ENCODE peak calls at places on chromosomes 12 and 14, in four cellular contexts. B is neural progenitor cell, W is HepG2, E is hepatocyte. D is an unnamed sample.

GRCh38 chr14:77653473-77653872 is 37.0 kb upstream of the SPTLC2 start:
- DNase-seq in E (no peak), W (no peak), B (peak), D (peak)

GRCh38 chr12:41943671-41944070 is 201.0 kb downstream of the GXYLT1 start:
- DNase-seq in W (no peak), B (no peak), E (no peak), D (no peak)

GRCh38 chr12:32211066-32211768 is 104.6 kb downstream of the BICD1 start:
- DNase-seq in E (no peak), W (no peak), B (no peak), D (no peak)

GRCh38 chr12:24363177-24363754 is 413.8 kb upstream of the SOX5 start:
- DNase-seq in E (no peak), B (no peak), W (no peak), D (no peak)

GRCh38 chr12:12721251-12721689 is 4.1 kb downstream of the CDKN1B start:
- DNase-seq in W (no peak), E (no peak), B (no peak), D (no peak)

GRCh38 chr12:2834581-2835491 is at the start of gene NRIP2:
- DNase-seq in W (no peak), B (peak), E (peak), D (peak)

GRCh38 chr12:171743-172705 is 41.9 kb downstream of the SLC6A12 start:
- DNase-seq in E (no peak), W (no peak), B (no peak), D (no peak)

GRCh38 chr12:123931686-123932321 is 40.8 kb downstream of the CCDC92 start:
- DNase-seq in W (no peak), B (no peak), E (no peak), D (no peak)

GRCh38 chr14:74918380-74918779 is 4.7 kb downstream of the RPS6KL1 start:
- DNase-seq in B (no peak), W (no peak), E (no peak), D (no peak)

GRCh38 chr12:39623919-39624318 is 4.3 kb upstream of the ABCD2 start:
- DNase-seq in E (no peak), W (no peak), B (no peak), D (no peak)

GRCh38 chr12:66048843-66049537 is 81.6 kb downstream of the LLPH start:
- DNase-seq in B (no peak), E (peak), W (peak), D (no peak)

GRCh38 chr14:79552778-79553177 is 658.5 kb downstream of the DIO2 start:
- DNase-seq in W (no peak), E (peak), B (peak), D (peak)

GRCh38 chr12:114480309-114481199 is 74.6 kb upstream of the TBX5 start:
- DNase-seq in W (no peak), E (peak), B (peak), D (peak)

GRCh38 chr14:91482278-91483023 is 27.7 kb downstream of the PPP4R3A start:
- DNase-seq in B (no peak), E (no peak), W (no peak), D (no peak)

GRCh38 chr12:33440477-33440876 is 858 bp upstream of the SYT10 start:
- DNase-seq in E (no peak), W (no peak), B (no peak), D (no peak)
- TF ChIP-seq EZH2 in E (no peak), W (no peak), B (no peak), D (no peak)

GRCh38 chr12:47835017-47835830 is 15.5 kb upstream of the HDAC7 start:
- DNase-seq in E (no peak), B (no peak), W (no peak), D (no peak)
- H3K4me2 ChIP-seq in E (no peak), B (peak), W (no peak), D (peak)

DNA sequence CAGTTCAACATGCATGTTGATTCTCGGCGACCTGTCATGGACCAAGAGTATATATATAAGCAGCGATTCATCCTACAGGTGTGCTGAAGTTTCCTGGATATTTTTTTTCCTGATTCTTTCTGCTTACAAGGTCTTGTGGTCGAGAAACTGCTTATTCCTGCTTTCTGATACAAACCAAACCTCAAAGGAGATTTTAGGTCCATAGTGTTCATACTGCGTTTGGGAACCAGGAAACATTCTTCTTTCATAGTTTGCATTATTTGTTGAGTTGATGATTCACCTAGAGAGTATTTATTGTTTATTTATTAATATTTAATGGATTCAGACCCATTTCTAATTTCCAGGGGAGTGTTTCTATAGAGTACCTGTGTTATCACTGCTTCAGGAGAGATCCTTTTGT is 70.7 kb upstream of the ASPG start:
- DNase-seq in W (no peak), E (no peak), B (no peak), D (no peak)
- TF ChIP-seq EZH2 in W (no peak), E (no peak), B (no peak), D (no peak)

GRCh38 chr12:130161261-130162231 is 718 bp upstream of the FZD10 start:
- DNase-seq in E (peak), W (no peak), B (peak), D (peak)
- H3K4me2 ChIP-seq in E (peak), W (no peak), B (peak), D (peak)

GRCh38 chr14:99273724-99274345 is 1.8 kb upstream of the BCL11B start:
- DNase-seq in B (no peak), W (peak), E (peak), D (peak)
- TF ChIP-seq EZH2 in B (peak), W (no peak), E (no peak), D (no peak)

D was measured in GM23338.